ENCODE peak calls at places on chromosomes 3 and 15, in nine cellular contexts. One of them, this sample, is unnamed.

GRCh38 chr3:37913531-37913930 is 51.9 kb downstream of the CTDSPL start:
- DNase-seq in ovary: no peak
- DNase-seq in cardiac fibroblast: no peak
- DNase-seq in endothelial cell: no peak
- DNase-seq in fibroblast of lung: no peak
- DNase-seq in GM12865: no peak
- DNase-seq in pancreas: no peak
- DNase-seq in nephron progenitor cell: no peak
- DNase-seq in stomach: no peak
- DNase-seq in this sample: no peak

GRCh38 chr3:185316740-185317407 is 46.1 kb upstream of the MAP3K13 start:
- DNase-seq in ovary: no peak
- DNase-seq in cardiac fibroblast: peak; percentile 93
- DNase-seq in endothelial cell: no peak
- DNase-seq in fibroblast of lung: peak; percentile 51
- DNase-seq in GM12865: peak; percentile 21
- DNase-seq in pancreas: no peak
- DNase-seq in nephron progenitor cell: no peak
- DNase-seq in stomach: no peak
- DNase-seq in this sample: no peak

GRCh38 chr15:84824260-84824690 is 7.1 kb downstream of the ALPK3 start:
- DNase-seq in ovary: peak; percentile 74
- DNase-seq in cardiac fibroblast: no peak
- DNase-seq in endothelial cell: no peak
- DNase-seq in fibroblast of lung: peak; percentile 33
- DNase-seq in GM12865: no peak
- DNase-seq in pancreas: no peak
- DNase-seq in nephron progenitor cell: no peak
- DNase-seq in stomach: no peak
- DNase-seq in this sample: no peak

GRCh38 chr3:18580268-18580667 is 155.1 kb upstream of the SATB1 start:
- DNase-seq in ovary: no peak
- DNase-seq in cardiac fibroblast: no peak
- DNase-seq in endothelial cell: no peak
- DNase-seq in fibroblast of lung: no peak
- DNase-seq in GM12865: no peak
- DNase-seq in pancreas: no peak
- DNase-seq in nephron progenitor cell: no peak
- DNase-seq in stomach: no peak
- DNase-seq in this sample: no peak

GRCh38 chr3:134242649-134243637 is 7.7 kb downstream of the RYK start:
- DNase-seq in ovary: no peak
- DNase-seq in cardiac fibroblast: peak; percentile 93
- DNase-seq in endothelial cell: no peak
- DNase-seq in fibroblast of lung: peak; percentile 90
- DNase-seq in GM12865: no peak
- DNase-seq in pancreas: no peak
- DNase-seq in nephron progenitor cell: no peak
- DNase-seq in stomach: no peak
- DNase-seq in this sample: no peak

GRCh38 chr15:101084801-101085200 is 165.6 kb downstream of the LRRK1 start:
- DNase-seq in ovary: no peak
- DNase-seq in cardiac fibroblast: no peak
- DNase-seq in endothelial cell: no peak
- DNase-seq in fibroblast of lung: no peak
- DNase-seq in GM12865: no peak
- DNase-seq in pancreas: no peak
- DNase-seq in nephron progenitor cell: no peak
- DNase-seq in stomach: no peak
- DNase-seq in this sample: no peak

GRCh38 chr15:100515758-100516157 is 13.0 kb downstream of the CERS3 start:
- DNase-seq in ovary: no peak
- DNase-seq in cardiac fibroblast: no peak
- DNase-seq in endothelial cell: no peak
- DNase-seq in fibroblast of lung: no peak
- DNase-seq in GM12865: no peak
- DNase-seq in pancreas: no peak
- DNase-seq in nephron progenitor cell: no peak
- DNase-seq in stomach: no peak
- DNase-seq in this sample: no peak

GRCh38 chr3:58670506-58671125 is 4.0 kb upstream of the FAM3D start:
- DNase-seq in ovary: no peak
- DNase-seq in cardiac fibroblast: no peak
- DNase-seq in endothelial cell: no peak
- DNase-seq in fibroblast of lung: no peak
- DNase-seq in GM12865: no peak
- DNase-seq in pancreas: no peak
- DNase-seq in nephron progenitor cell: no peak
- DNase-seq in stomach: no peak
- DNase-seq in this sample: no peak

GRCh38 chr15:68991723-68992122 is 22.8 kb upstream of the NOX5 start:
- DNase-seq in ovary: peak; percentile 62
- DNase-seq in cardiac fibroblast: no peak
- DNase-seq in endothelial cell: no peak
- DNase-seq in fibroblast of lung: peak; percentile 76
- DNase-seq in GM12865: no peak
- DNase-seq in pancreas: peak; percentile 49
- DNase-seq in nephron progenitor cell: no peak
- DNase-seq in stomach: peak; percentile 70
- DNase-seq in this sample: no peak

GRCh38 chr3:157116017-157116416 is 43.9 kb downstream of the CCNL1 start:
- DNase-seq in ovary: no peak
- DNase-seq in cardiac fibroblast: no peak
- DNase-seq in endothelial cell: no peak
- DNase-seq in fibroblast of lung: no peak
- DNase-seq in GM12865: no peak
- DNase-seq in pancreas: no peak
- DNase-seq in nephron progenitor cell: no peak
- DNase-seq in stomach: no peak
- DNase-seq in this sample: no peak

GRCh38 chr3:187450791-187451190 is 82.6 kb downstream of the RTP4 start:
- DNase-seq in ovary: no peak
- DNase-seq in cardiac fibroblast: no peak
- DNase-seq in endothelial cell: no peak
- DNase-seq in fibroblast of lung: no peak
- DNase-seq in GM12865: no peak
- DNase-seq in pancreas: no peak
- DNase-seq in nephron progenitor cell: no peak
- DNase-seq in stomach: no peak
- DNase-seq in this sample: no peak

GRCh38 chr3:116340680-116341216 is 104.5 kb downstream of the LSAMP start:
- DNase-seq in ovary: no peak
- DNase-seq in cardiac fibroblast: no peak
- DNase-seq in endothelial cell: no peak
- DNase-seq in fibroblast of lung: no peak
- DNase-seq in GM12865: no peak
- DNase-seq in pancreas: no peak
- DNase-seq in nephron progenitor cell: no peak
- DNase-seq in stomach: no peak
- DNase-seq in this sample: no peak

GRCh38 chr15:78168591-78168990 is 19.4 kb downstream of the IDH3A start:
- DNase-seq in ovary: no peak
- DNase-seq in cardiac fibroblast: no peak
- DNase-seq in endothelial cell: no peak
- DNase-seq in fibroblast of lung: no peak
- DNase-seq in GM12865: no peak
- DNase-seq in pancreas: no peak
- DNase-seq in nephron progenitor cell: no peak
- DNase-seq in stomach: no peak
- DNase-seq in this sample: no peak

GRCh38 chr15:32840481-32841245 is 122.9 kb downstream of the GREM1 start:
- DNase-seq in ovary: no peak
- DNase-seq in cardiac fibroblast: peak; percentile 48
- DNase-seq in endothelial cell: no peak
- DNase-seq in fibroblast of lung: peak; percentile 80
- DNase-seq in GM12865: no peak
- DNase-seq in pancreas: no peak
- DNase-seq in nephron progenitor cell: no peak
- DNase-seq in stomach: no peak
- DNase-seq in this sample: no peak

GRCh38 chr3:48418140-48418539 is 11.7 kb downstream of the PLXNB1 start:
- DNase-seq in ovary: no peak
- DNase-seq in cardiac fibroblast: no peak
- DNase-seq in endothelial cell: no peak
- DNase-seq in fibroblast of lung: no peak
- DNase-seq in GM12865: no peak
- DNase-seq in pancreas: no peak
- DNase-seq in nephron progenitor cell: no peak
- DNase-seq in stomach: no peak
- DNase-seq in this sample: no peak

GRCh38 chr3:178833696-178834095 is 237.9 kb downstream of the ZMAT3 start:
- DNase-seq in ovary: no peak
- DNase-seq in cardiac fibroblast: no peak
- DNase-seq in endothelial cell: no peak
- DNase-seq in fibroblast of lung: no peak
- DNase-seq in GM12865: no peak
- DNase-seq in pancreas: no peak
- DNase-seq in nephron progenitor cell: no peak
- DNase-seq in stomach: no peak
- DNase-seq in this sample: no peak

GRCh38 chr15:100457201-100457600 is 71.5 kb downstream of the CERS3 start:
- DNase-seq in ovary: no peak
- DNase-seq in cardiac fibroblast: peak; percentile 28
- DNase-seq in endothelial cell: no peak
- DNase-seq in fibroblast of lung: peak; percentile 28
- DNase-seq in GM12865: no peak
- DNase-seq in pancreas: no peak
- DNase-seq in nephron progenitor cell: no peak
- DNase-seq in stomach: no peak
- DNase-seq in this sample: no peak

GRCh38 chr15:55268054-55268695 is 21.4 kb downstream of the RAB27A start:
- DNase-seq in ovary: no peak
- DNase-seq in cardiac fibroblast: no peak
- DNase-seq in endothelial cell: no peak
- DNase-seq in fibroblast of lung: no peak
- DNase-seq in GM12865: no peak
- DNase-seq in pancreas: no peak
- DNase-seq in nephron progenitor cell: no peak
- DNase-seq in stomach: no peak
- DNase-seq in this sample: no peak

GRCh38 chr3:42728668-42729364 is 26.2 kb upstream of the HHATL start:
- DNase-seq in ovary: no peak
- DNase-seq in cardiac fibroblast: no peak
- DNase-seq in endothelial cell: no peak
- DNase-seq in fibroblast of lung: no peak
- DNase-seq in GM12865: no peak
- DNase-seq in pancreas: no peak
- DNase-seq in nephron progenitor cell: no peak
- DNase-seq in stomach: no peak
- DNase-seq in this sample: no peak

GRCh38 chr3:11819146-11819545 is 27.5 kb downstream of the TAMM41 start:
- DNase-seq in ovary: no peak
- DNase-seq in cardiac fibroblast: no peak
- DNase-seq in endothelial cell: no peak
- DNase-seq in fibroblast of lung: no peak
- DNase-seq in GM12865: no peak
- DNase-seq in pancreas: no peak
- DNase-seq in nephron progenitor cell: no peak
- DNase-seq in stomach: no peak
- DNase-seq in this sample: no peak

GRCh38 chr15:70064441-70064840 is 33.3 kb downstream of the TLE3 start:
- DNase-seq in ovary: no peak
- DNase-seq in cardiac fibroblast: no peak
- DNase-seq in endothelial cell: no peak
- DNase-seq in fibroblast of lung: peak; percentile 10
- DNase-seq in GM12865: no peak
- DNase-seq in pancreas: no peak
- DNase-seq in nephron progenitor cell: no peak
- DNase-seq in stomach: no peak
- DNase-seq in this sample: no peak
- TF ChIP-seq CTCF in ovary: no peak
- TF ChIP-seq CTCF in cardiac fibroblast: no peak
- TF ChIP-seq CTCF in endothelial cell: no peak
- TF ChIP-seq CTCF in fibroblast of lung: no peak
- TF ChIP-seq CTCF in GM12865: no peak
- TF ChIP-seq CTCF in pancreas: no peak
- TF ChIP-seq CTCF in nephron progenitor cell: no peak
- TF ChIP-seq CTCF in stomach: no peak
- TF ChIP-seq CTCF in this sample: no peak

GRCh38 chr15:83514584-83514983 is 67.4 kb downstream of the SH3GL3 start:
- DNase-seq in ovary: no peak
- DNase-seq in cardiac fibroblast: no peak
- DNase-seq in endothelial cell: no peak
- DNase-seq in fibroblast of lung: no peak
- DNase-seq in GM12865: no peak
- DNase-seq in pancreas: no peak
- DNase-seq in nephron progenitor cell: no peak
- DNase-seq in stomach: no peak
- DNase-seq in this sample: no peak
- TF ChIP-seq CTCF in ovary: no peak
- TF ChIP-seq CTCF in cardiac fibroblast: no peak
- TF ChIP-seq CTCF in endothelial cell: no peak
- TF ChIP-seq CTCF in fibroblast of lung: no peak
- TF ChIP-seq CTCF in GM12865: no peak
- TF ChIP-seq CTCF in pancreas: no peak
- TF ChIP-seq CTCF in nephron progenitor cell: no peak
- TF ChIP-seq CTCF in stomach: no peak
- TF ChIP-seq CTCF in this sample: no peak

DNA sequence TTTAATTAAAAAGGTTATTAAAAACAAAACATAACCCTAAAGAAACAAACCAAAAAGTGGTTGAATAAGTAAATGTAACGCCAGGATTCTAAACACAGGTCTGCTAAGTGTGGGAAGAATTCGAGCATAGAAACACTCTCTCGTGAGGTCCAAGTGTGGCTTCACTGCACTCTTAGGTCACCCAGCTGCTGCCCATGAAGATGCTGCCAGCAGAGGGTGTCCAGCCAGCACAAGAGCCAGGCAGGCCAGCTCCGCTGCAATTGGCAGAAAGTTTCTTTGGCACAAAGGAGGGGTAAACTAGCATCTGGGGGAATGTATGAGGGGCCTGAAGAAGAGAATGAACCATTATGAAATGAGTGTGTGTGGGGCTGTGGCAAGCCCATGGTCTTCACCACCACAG is 215.7 kb upstream of the FEZF2 start:
- DNase-seq in ovary: no peak
- DNase-seq in cardiac fibroblast: no peak
- DNase-seq in endothelial cell: no peak
- DNase-seq in fibroblast of lung: no peak
- DNase-seq in GM12865: no peak
- DNase-seq in pancreas: no peak
- DNase-seq in nephron progenitor cell: no peak
- DNase-seq in stomach: no peak
- DNase-seq in this sample: no peak
- TF ChIP-seq CTCF in ovary: no peak
- TF ChIP-seq CTCF in cardiac fibroblast: peak; percentile 3
- TF ChIP-seq CTCF in endothelial cell: no peak
- TF ChIP-seq CTCF in fibroblast of lung: no peak
- TF ChIP-seq CTCF in GM12865: no peak
- TF ChIP-seq CTCF in pancreas: no peak
- TF ChIP-seq CTCF in nephron progenitor cell: no peak
- TF ChIP-seq CTCF in stomach: no peak
- TF ChIP-seq CTCF in this sample: no peak

DNA sequence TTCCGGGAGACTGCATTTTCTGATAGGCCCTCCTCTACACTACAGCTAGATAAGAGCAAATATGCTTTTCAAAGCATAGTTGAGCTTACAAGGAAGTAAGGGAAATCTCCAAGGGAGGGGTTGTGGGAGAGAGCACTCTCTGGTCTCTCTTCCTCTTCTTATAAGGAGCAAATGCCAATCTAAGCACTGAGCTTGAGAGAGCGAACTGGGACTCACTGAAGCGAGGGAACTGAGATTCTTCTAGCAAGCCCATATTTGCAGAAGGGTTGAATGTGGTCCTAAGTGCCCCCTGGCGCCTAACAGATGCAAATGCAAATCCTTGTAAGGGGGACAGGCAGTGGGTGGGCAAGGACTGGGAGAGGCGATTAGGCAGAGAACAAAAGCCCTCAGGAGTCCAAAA is 164.8 kb downstream of the ERC2 start:
- DNase-seq in ovary: no peak
- DNase-seq in cardiac fibroblast: peak; percentile 79
- DNase-seq in endothelial cell: peak; percentile 67
- DNase-seq in fibroblast of lung: peak; percentile 63
- DNase-seq in GM12865: peak; percentile 79
- DNase-seq in pancreas: no peak
- DNase-seq in nephron progenitor cell: peak; percentile 60
- DNase-seq in stomach: no peak
- DNase-seq in this sample: peak; percentile 16
- TF ChIP-seq CTCF in ovary: no peak
- TF ChIP-seq CTCF in cardiac fibroblast: peak; percentile 62
- TF ChIP-seq CTCF in endothelial cell: peak; percentile 54
- TF ChIP-seq CTCF in fibroblast of lung: peak; percentile 48
- TF ChIP-seq CTCF in GM12865: peak; percentile 63
- TF ChIP-seq CTCF in pancreas: no peak
- TF ChIP-seq CTCF in nephron progenitor cell: peak; percentile 73
- TF ChIP-seq CTCF in stomach: no peak
- TF ChIP-seq CTCF in this sample: peak; percentile 30

This sample was measured in dorsolateral prefrontal cortex.